ENCODE peak calls at places on chromosomes 3 and 15, in six cellular contexts. M, N, H, P, Z and I are unnamed samples.

GRCh38 chr15:101504373-101504772 is 14.9 kb upstream of the PCSK6 start:
- DNase-seq in M (no peak), N (no peak), H (no peak), P (no peak), Z (no peak), I (no peak)

GRCh38 chr3:126442099-126442848 is 33.4 kb downstream of the ZXDC start:
- DNase-seq in M (no peak), N (no peak), H (no peak), P (no peak), Z (no peak), I (peak; percentile 13)

GRCh38 chr3:139520028-139520737 is 19.4 kb downstream of the RBP1 start:
- DNase-seq in M (no peak), N (peak; percentile 14), H (no peak), P (no peak), Z (peak; percentile 71), I (peak; percentile 51)

GRCh38 chr3:66153961-66154923 is 66.6 kb upstream of the SLC25A26 start:
- DNase-seq in M (no peak), N (peak; percentile 45), H (no peak), P (no peak), Z (no peak), I (peak; percentile 62)

GRCh38 chr3:57500506-57500905 is 43.6 kb downstream of the DNAH12 start:
- DNase-seq in M (no peak), N (no peak), H (no peak), P (no peak), Z (no peak), I (no peak)

GRCh38 chr3:197356275-197356674 is 57.9 kb upstream of the DLG1 start:
- DNase-seq in M (no peak), N (peak; percentile 54), H (no peak), P (no peak), Z (no peak), I (no peak)

GRCh38 chr3:171789759-171790505 is 20.4 kb downstream of the PLD1 start:
- DNase-seq in M (no peak), N (no peak), H (no peak), P (no peak), Z (no peak), I (no peak)

GRCh38 chr3:122101646-122102045 is 46.5 kb downstream of the CD86 start:
- DNase-seq in M (no peak), N (peak; percentile 74), H (peak; percentile 43), P (peak; percentile 31), Z (peak; percentile 56), I (peak; percentile 57)

GRCh38 chr3:124791639-124792111 is 61.4 kb downstream of the UMPS start:
- DNase-seq in M (no peak), N (no peak), H (no peak), P (peak; percentile 91), Z (no peak), I (peak; percentile 97)

GRCh38 chr15:89088605-89089315 is 504 bp downstream of the ABHD2 start:
- DNase-seq in M (no peak), N (no peak), H (no peak), P (no peak), Z (no peak), I (no peak)

GRCh38 chr3:48090166-48090939 is 74.1 kb upstream of the MAP4 start:
- DNase-seq in M (no peak), N (no peak), H (no peak), P (no peak), Z (no peak), I (no peak)

GRCh38 chr3:135248217-135248616 is 453.2 kb downstream of the EPHB1 start:
- DNase-seq in M (no peak), N (no peak), H (no peak), P (no peak), Z (no peak), I (no peak)

GRCh38 chr3:123586131-123586530 is 1.3 kb upstream of the HACD2 start:
- DNase-seq in M (no peak), N (peak; percentile 70), H (peak; percentile 18), P (no peak), Z (no peak), I (peak; percentile 31)

GRCh38 chr3:16658004-16658932 is 53.0 kb upstream of the DAZL start:
- DNase-seq in M (no peak), N (no peak), H (peak; percentile 73), P (no peak), Z (no peak), I (no peak)

GRCh38 chr15:72706266-72706665 is 20.3 kb downstream of the BBS4 start:
- DNase-seq in M (no peak), N (no peak), H (no peak), P (no peak), Z (no peak), I (no peak)

GRCh38 chr3:139107424-139108252 is 62.9 kb upstream of the PRR23C start:
- DNase-seq in M (no peak), N (no peak), H (no peak), P (no peak), Z (no peak), I (no peak)

GRCh38 chr3:71916747-71917369 is 131.9 kb upstream of the PROK2 start:
- DNase-seq in M (no peak), N (no peak), H (no peak), P (no peak), Z (no peak), I (peak; percentile 24)

GRCh38 chr3:78967061-78967460 is 800.7 kb downstream of the ROBO1 start:
- DNase-seq in M (no peak), N (no peak), H (no peak), P (no peak), Z (no peak), I (no peak)

GRCh38 chr3:33989229-33989628 is 190.8 kb downstream of the PDCD6IP start:
- DNase-seq in M (no peak), N (no peak), H (no peak), P (no peak), Z (no peak), I (no peak)

GRCh38 chr3:152019516-152019915 is 146.1 kb downstream of the SUCNR1 start:
- DNase-seq in M (no peak), N (no peak), H (no peak), P (no peak), Z (no peak), I (no peak)

GRCh38 chr15:77771616-77772015 is 138.9 kb upstream of the LINGO1 start:
- DNase-seq in M (no peak), N (no peak), H (no peak), P (no peak), Z (no peak), I (no peak)

GRCh38 chr15:27495963-27496459 is 525.0 kb downstream of the GABRG3 start:
- DNase-seq in M (no peak), N (no peak), H (no peak), P (no peak), Z (no peak), I (no peak)

GRCh38 chr3:60582285-60582684 is 669.0 kb downstream of the FHIT start:
- DNase-seq in M (no peak), N (peak; percentile 13), H (no peak), P (no peak), Z (peak; percentile 35), I (peak; percentile 13)

GRCh38 chr3:151213151-151213550 is 10.1 kb upstream of the GPR171 start:
- DNase-seq in M (no peak), N (no peak), H (no peak), P (no peak), Z (no peak), I (no peak)

GRCh38 chr15:96066852-96067490 is 263.5 kb upstream of the NR2F2 start:
- DNase-seq in M (no peak), N (no peak), H (no peak), P (no peak), Z (no peak), I (no peak)

GRCh38 chr3:37017683-37018082 is 24.4 kb downstream of the MLH1 start:
- DNase-seq in M (no peak), N (no peak), H (no peak), P (no peak), Z (no peak), I (no peak)